ENCODE peak calls at places on chromosomes 12 and 14, in nine cellular contexts. One of them, this sample, is unnamed.

GRCh38 chr12:5621329-5621728 is 189.4 kb downstream of the NTF3 start:
- DNase-seq in tibial artery: no peak
- DNase-seq in astrocyte of the spinal cord: no peak
- DNase-seq in BE2C: no peak
- DNase-seq in WERI-Rb-1: no peak
- DNase-seq in upper lobe of left lung: no peak
- DNase-seq in fibroblast of mammary gland: no peak
- DNase-seq in left lung: no peak
- DNase-seq in mesenchymal stem cell: no peak
- DNase-seq in this sample: no peak

GRCh38 chr12:77751939-77752338 is 78.8 kb upstream of the NAV3 start:
- DNase-seq in tibial artery: no peak
- DNase-seq in astrocyte of the spinal cord: peak; percentile 52
- DNase-seq in BE2C: no peak
- DNase-seq in WERI-Rb-1: no peak
- DNase-seq in upper lobe of left lung: no peak
- DNase-seq in fibroblast of mammary gland: peak; percentile 81
- DNase-seq in left lung: no peak
- DNase-seq in mesenchymal stem cell: peak; percentile 11
- DNase-seq in this sample: no peak

GRCh38 chr14:93943052-93943451 is 15.9 kb downstream of the FAM181A start:
- DNase-seq in tibial artery: no peak
- DNase-seq in astrocyte of the spinal cord: peak; percentile 80
- DNase-seq in BE2C: no peak
- DNase-seq in WERI-Rb-1: no peak
- DNase-seq in upper lobe of left lung: no peak
- DNase-seq in fibroblast of mammary gland: peak; percentile 29
- DNase-seq in left lung: peak; percentile 28
- DNase-seq in mesenchymal stem cell: peak; percentile 82
- DNase-seq in this sample: no peak

GRCh38 chr12:132159555-132160003 is 15.3 kb downstream of the NOC4L start:
- DNase-seq in tibial artery: peak; percentile 55
- DNase-seq in astrocyte of the spinal cord: no peak
- DNase-seq in BE2C: no peak
- DNase-seq in WERI-Rb-1: no peak
- DNase-seq in upper lobe of left lung: no peak
- DNase-seq in fibroblast of mammary gland: no peak
- DNase-seq in left lung: peak; percentile 71
- DNase-seq in mesenchymal stem cell: no peak
- DNase-seq in this sample: no peak

GRCh38 chr14:62692490-62693106 is 352.7 kb downstream of the KCNH5 start:
- DNase-seq in tibial artery: no peak
- DNase-seq in astrocyte of the spinal cord: peak; percentile 72
- DNase-seq in BE2C: no peak
- DNase-seq in WERI-Rb-1: no peak
- DNase-seq in upper lobe of left lung: no peak
- DNase-seq in fibroblast of mammary gland: peak; percentile 24
- DNase-seq in left lung: no peak
- DNase-seq in mesenchymal stem cell: peak; percentile 60
- DNase-seq in this sample: no peak

GRCh38 chr12:30988887-30989286 is 62.3 kb downstream of the TSPAN11 start:
- DNase-seq in tibial artery: no peak
- DNase-seq in astrocyte of the spinal cord: no peak
- DNase-seq in BE2C: no peak
- DNase-seq in WERI-Rb-1: no peak
- DNase-seq in upper lobe of left lung: no peak
- DNase-seq in fibroblast of mammary gland: no peak
- DNase-seq in left lung: peak; percentile 76
- DNase-seq in mesenchymal stem cell: no peak
- DNase-seq in this sample: no peak

GRCh38 chr12:112196476-112196875 is 71.1 kb downstream of the TRAFD1 start:
- DNase-seq in tibial artery: no peak
- DNase-seq in astrocyte of the spinal cord: no peak
- DNase-seq in BE2C: no peak
- DNase-seq in WERI-Rb-1: no peak
- DNase-seq in upper lobe of left lung: no peak
- DNase-seq in fibroblast of mammary gland: no peak
- DNase-seq in left lung: no peak
- DNase-seq in mesenchymal stem cell: no peak
- DNase-seq in this sample: no peak

GRCh38 chr12:2179953-2180736 is 127.4 kb downstream of the CACNA1C start:
- DNase-seq in tibial artery: peak; percentile 93
- DNase-seq in astrocyte of the spinal cord: peak; percentile 93
- DNase-seq in BE2C: no peak
- DNase-seq in WERI-Rb-1: no peak
- DNase-seq in upper lobe of left lung: no peak
- DNase-seq in fibroblast of mammary gland: peak; percentile 99
- DNase-seq in left lung: no peak
- DNase-seq in mesenchymal stem cell: peak; percentile 97
- DNase-seq in this sample: no peak

DNA sequence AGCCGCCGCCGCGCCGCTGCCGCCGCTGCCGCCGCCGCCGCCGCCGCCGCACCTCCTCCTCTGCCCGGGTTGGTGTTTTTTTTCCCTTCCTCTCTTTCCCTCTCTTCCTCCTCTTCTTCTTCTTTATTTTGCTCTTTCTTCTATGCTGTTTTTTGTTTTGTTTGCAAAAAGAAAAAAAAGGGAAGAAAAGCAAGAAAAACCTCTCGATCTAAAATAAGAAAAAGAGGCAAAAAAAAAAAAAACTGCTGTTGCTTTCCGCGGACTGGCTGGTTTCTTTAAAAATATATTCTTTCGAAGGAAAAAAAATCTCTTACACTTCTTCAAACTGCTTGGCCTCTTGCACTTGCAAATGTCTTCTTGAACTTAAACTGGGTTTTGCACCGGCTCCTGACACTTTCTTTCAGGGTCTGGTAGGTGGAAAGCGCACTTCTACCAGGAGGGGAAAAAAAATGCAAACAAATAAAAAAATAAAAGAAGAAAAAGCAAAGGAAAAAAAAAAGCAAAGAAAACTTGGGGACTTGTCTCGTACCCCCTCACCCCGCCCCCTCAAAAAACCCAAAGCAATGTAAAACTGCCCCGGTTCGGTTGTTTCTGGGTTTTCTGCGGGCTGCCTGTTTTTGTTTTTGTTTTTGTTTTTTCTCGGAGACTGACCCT is 582 bp downstream of the BCL11B start:
- DNase-seq in tibial artery: no peak
- DNase-seq in astrocyte of the spinal cord: no peak
- DNase-seq in BE2C: no peak
- DNase-seq in WERI-Rb-1: no peak
- DNase-seq in upper lobe of left lung: no peak
- DNase-seq in fibroblast of mammary gland: no peak
- DNase-seq in left lung: no peak
- DNase-seq in mesenchymal stem cell: no peak
- DNase-seq in this sample: peak; percentile 36
- H3K4me3 ChIP-seq in tibial artery: peak overlapping the region; percentile 19
- H3K4me3 ChIP-seq in astrocyte of the spinal cord: peak overlapping the region; percentile 46
- H3K4me3 ChIP-seq in BE2C: peak overlapping the region; percentile 65
- H3K4me3 ChIP-seq in WERI-Rb-1: peak overlapping the region; percentile 49
- H3K4me3 ChIP-seq in upper lobe of left lung: peak overlapping the region; percentile 52
- H3K4me3 ChIP-seq in fibroblast of mammary gland: peak overlapping the region; percentile 27
- H3K4me3 ChIP-seq in left lung: peak overlapping the region; percentile 36
- H3K4me3 ChIP-seq in mesenchymal stem cell: no peak overlapping the region
- H3K4me3 ChIP-seq in this sample: peak overlapping the region; percentile 78

GRCh38 chr14:71105177-71105576 is 197.9 kb downstream of the PCNX1 start:
- DNase-seq in tibial artery: no peak
- DNase-seq in astrocyte of the spinal cord: no peak
- DNase-seq in BE2C: no peak
- DNase-seq in WERI-Rb-1: no peak
- DNase-seq in upper lobe of left lung: no peak
- DNase-seq in fibroblast of mammary gland: no peak
- DNase-seq in left lung: no peak
- DNase-seq in mesenchymal stem cell: no peak
- DNase-seq in this sample: no peak

GRCh38 chr14:71108398-71109114 is 201.3 kb downstream of the PCNX1 start:
- DNase-seq in tibial artery: no peak
- DNase-seq in astrocyte of the spinal cord: no peak
- DNase-seq in BE2C: no peak
- DNase-seq in WERI-Rb-1: no peak
- DNase-seq in upper lobe of left lung: peak; percentile 20
- DNase-seq in fibroblast of mammary gland: no peak
- DNase-seq in left lung: no peak
- DNase-seq in mesenchymal stem cell: no peak
- DNase-seq in this sample: no peak

GRCh38 chr14:71103662-71104484 is 196.6 kb downstream of the PCNX1 start:
- DNase-seq in tibial artery: no peak
- DNase-seq in astrocyte of the spinal cord: peak; percentile 68
- DNase-seq in BE2C: peak; percentile 39
- DNase-seq in WERI-Rb-1: peak; percentile 25
- DNase-seq in upper lobe of left lung: no peak
- DNase-seq in fibroblast of mammary gland: peak; percentile 77
- DNase-seq in left lung: no peak
- DNase-seq in mesenchymal stem cell: peak; percentile 66
- DNase-seq in this sample: peak; percentile 37

GRCh38 chr14:71113376-71113775 is 206.1 kb downstream of the PCNX1 start:
- DNase-seq in tibial artery: no peak
- DNase-seq in astrocyte of the spinal cord: peak; percentile 50
- DNase-seq in BE2C: no peak
- DNase-seq in WERI-Rb-1: no peak
- DNase-seq in upper lobe of left lung: no peak
- DNase-seq in fibroblast of mammary gland: peak; percentile 51
- DNase-seq in left lung: no peak
- DNase-seq in mesenchymal stem cell: peak; percentile 47
- DNase-seq in this sample: no peak

DNA sequence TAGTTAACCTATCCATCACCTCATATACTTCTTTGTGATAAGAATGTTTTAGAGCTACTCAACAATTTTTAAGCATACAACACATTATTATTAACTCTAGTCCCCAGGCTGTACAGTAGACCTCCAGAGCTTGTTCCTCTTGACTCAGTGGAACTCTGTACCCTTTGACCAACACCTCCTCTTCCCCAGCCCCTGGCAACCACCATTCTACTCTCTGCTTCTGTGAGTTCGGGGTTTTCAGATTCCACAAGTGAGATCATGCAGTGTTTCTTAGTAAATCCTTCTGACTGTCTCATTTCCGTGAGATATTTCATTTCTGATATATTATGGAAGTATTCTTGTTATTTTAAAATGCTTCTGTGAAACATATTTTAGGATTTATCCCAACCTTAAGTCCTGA is 200.7 kb downstream of the PCNX1 start:
- DNase-seq in tibial artery: no peak
- DNase-seq in astrocyte of the spinal cord: no peak
- DNase-seq in BE2C: no peak
- DNase-seq in WERI-Rb-1: no peak
- DNase-seq in upper lobe of left lung: no peak
- DNase-seq in fibroblast of mammary gland: no peak
- DNase-seq in left lung: no peak
- DNase-seq in mesenchymal stem cell: no peak
- DNase-seq in this sample: no peak
- H3K4me3 ChIP-seq in tibial artery: no peak overlapping the region
- H3K4me3 ChIP-seq in astrocyte of the spinal cord: no peak overlapping the region
- H3K4me3 ChIP-seq in BE2C: no peak overlapping the region
- H3K4me3 ChIP-seq in WERI-Rb-1: no peak overlapping the region
- H3K4me3 ChIP-seq in upper lobe of left lung: no peak overlapping the region
- H3K4me3 ChIP-seq in fibroblast of mammary gland: no peak overlapping the region
- H3K4me3 ChIP-seq in left lung: no peak overlapping the region
- H3K4me3 ChIP-seq in mesenchymal stem cell: no peak overlapping the region
- H3K4me3 ChIP-seq in this sample: no peak overlapping the region

GRCh38 chr14:67620217-67620789 is 583 bp downstream of the ARG2 start:
- DNase-seq in tibial artery: no peak
- DNase-seq in astrocyte of the spinal cord: peak; percentile 27
- DNase-seq in BE2C: peak; percentile 15
- DNase-seq in WERI-Rb-1: peak; percentile 35
- DNase-seq in upper lobe of left lung: no peak
- DNase-seq in fibroblast of mammary gland: no peak
- DNase-seq in left lung: no peak
- DNase-seq in mesenchymal stem cell: peak; percentile 23
- DNase-seq in this sample: peak; percentile 70

GRCh38 chr14:67627519-67627918 is 7.8 kb downstream of the ARG2 start:
- DNase-seq in tibial artery: no peak
- DNase-seq in astrocyte of the spinal cord: no peak
- DNase-seq in BE2C: no peak
- DNase-seq in WERI-Rb-1: no peak
- DNase-seq in upper lobe of left lung: no peak
- DNase-seq in fibroblast of mammary gland: no peak
- DNase-seq in left lung: no peak
- DNase-seq in mesenchymal stem cell: no peak
- DNase-seq in this sample: no peak

GRCh38 chr14:67619446-67620216 is at the start of gene ARG2:
- DNase-seq in tibial artery: peak; percentile 99
- DNase-seq in astrocyte of the spinal cord: peak; percentile 90
- DNase-seq in BE2C: peak; percentile 96
- DNase-seq in WERI-Rb-1: peak; percentile 99
- DNase-seq in upper lobe of left lung: peak; percentile 99
- DNase-seq in fibroblast of mammary gland: peak; percentile 89
- DNase-seq in left lung: peak; percentile 100
- DNase-seq in mesenchymal stem cell: peak; percentile 95
- DNase-seq in this sample: peak; percentile 97

GRCh38 chr14:67622675-67623074 is 3.0 kb downstream of the ARG2 start:
- DNase-seq in tibial artery: peak; percentile 69
- DNase-seq in astrocyte of the spinal cord: peak; percentile 90
- DNase-seq in BE2C: no peak
- DNase-seq in WERI-Rb-1: no peak
- DNase-seq in upper lobe of left lung: no peak
- DNase-seq in fibroblast of mammary gland: peak; percentile 81
- DNase-seq in left lung: no peak
- DNase-seq in mesenchymal stem cell: peak; percentile 94
- DNase-seq in this sample: peak; percentile 50

DNA sequence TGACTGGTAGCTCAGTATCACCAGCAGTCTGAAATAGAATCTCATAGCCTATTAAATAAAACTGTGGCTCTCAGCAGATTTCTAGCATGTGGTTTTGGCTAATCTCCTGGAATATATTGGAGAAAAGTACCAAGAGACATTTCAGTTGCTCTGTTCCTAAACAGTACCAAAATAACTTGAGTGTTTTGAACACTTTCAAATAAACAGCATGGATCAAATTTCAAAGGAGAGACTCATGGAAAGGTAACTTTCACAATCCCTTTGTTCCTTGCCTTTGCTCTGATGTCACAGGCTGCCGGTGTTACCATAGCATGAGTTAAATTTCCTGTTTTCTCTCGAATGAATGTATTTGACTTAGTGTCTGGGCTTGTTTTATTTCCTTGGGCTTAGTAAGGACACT is 3.4 kb downstream of the ARG2 start:
- DNase-seq in tibial artery: no peak
- DNase-seq in astrocyte of the spinal cord: no peak
- DNase-seq in BE2C: no peak
- DNase-seq in WERI-Rb-1: no peak
- DNase-seq in upper lobe of left lung: no peak
- DNase-seq in fibroblast of mammary gland: peak; percentile 49
- DNase-seq in left lung: no peak
- DNase-seq in mesenchymal stem cell: no peak
- DNase-seq in this sample: no peak
- H3K4me3 ChIP-seq in tibial artery: no peak overlapping the region
- H3K4me3 ChIP-seq in astrocyte of the spinal cord: no peak overlapping the region
- H3K4me3 ChIP-seq in BE2C: no peak overlapping the region
- H3K4me3 ChIP-seq in WERI-Rb-1: no peak overlapping the region
- H3K4me3 ChIP-seq in upper lobe of left lung: no peak overlapping the region
- H3K4me3 ChIP-seq in fibroblast of mammary gland: no peak overlapping the region
- H3K4me3 ChIP-seq in left lung: no peak overlapping the region
- H3K4me3 ChIP-seq in mesenchymal stem cell: no peak overlapping the region
- H3K4me3 ChIP-seq in this sample: no peak overlapping the region

DNA sequence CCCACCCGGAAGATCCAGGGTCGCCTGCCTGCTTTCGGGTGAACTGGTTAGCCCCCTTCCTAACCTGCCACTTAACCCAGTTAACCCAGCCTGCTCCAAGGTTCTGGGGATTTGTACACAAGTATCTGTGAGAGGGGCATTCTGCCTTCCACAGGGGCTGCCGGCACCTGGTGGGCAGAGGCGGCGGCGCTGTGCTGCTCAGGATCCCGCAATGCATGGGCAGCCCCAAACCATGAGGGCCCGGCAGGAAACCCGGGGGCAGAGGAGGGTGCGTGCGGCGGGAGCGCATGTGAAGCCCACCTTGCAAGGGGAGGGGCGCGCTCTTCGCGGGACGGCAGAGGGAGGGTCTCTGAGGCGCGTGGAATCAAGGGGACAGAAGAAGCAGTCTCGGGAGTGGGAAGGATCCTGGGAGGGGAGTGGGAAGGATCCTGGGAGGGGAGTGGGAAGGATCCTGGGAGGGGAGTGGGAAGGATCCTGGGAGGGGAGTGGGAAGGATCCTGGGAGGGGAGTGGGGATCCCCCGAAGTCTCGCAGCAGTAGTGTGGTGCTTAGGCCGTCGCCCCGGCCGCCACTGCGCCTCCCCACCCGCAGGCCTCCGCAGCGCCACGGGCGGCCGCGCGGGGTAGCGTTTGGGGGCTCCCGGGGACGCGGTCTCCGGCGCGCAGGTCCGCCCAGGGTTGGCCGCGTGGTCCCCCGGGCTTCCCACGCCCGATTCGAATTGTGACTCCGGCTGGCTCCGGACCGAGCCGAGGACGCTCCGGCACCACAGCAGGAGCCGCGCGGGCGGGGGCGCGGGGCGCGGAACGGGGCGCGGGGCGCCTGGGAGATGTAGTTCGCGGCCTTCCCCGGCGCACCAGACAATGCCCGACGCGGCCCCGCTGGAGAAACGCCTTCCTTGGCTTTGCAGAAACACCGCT is 4.9 kb upstream of the MTA1 start:
- DNase-seq in tibial artery: peak; percentile 88
- DNase-seq in astrocyte of the spinal cord: peak; percentile 68
- DNase-seq in BE2C: peak; percentile 77
- DNase-seq in WERI-Rb-1: peak; percentile 76
- DNase-seq in upper lobe of left lung: peak; percentile 95
- DNase-seq in fibroblast of mammary gland: peak; percentile 61
- DNase-seq in left lung: peak; percentile 89
- DNase-seq in mesenchymal stem cell: peak; percentile 66
- DNase-seq in this sample: peak; percentile 94
- H3K4me3 ChIP-seq in tibial artery: peak overlapping the region; percentile 54
- H3K4me3 ChIP-seq in astrocyte of the spinal cord: peak overlapping the region; percentile 27
- H3K4me3 ChIP-seq in BE2C: peak overlapping the region; percentile 56
- H3K4me3 ChIP-seq in WERI-Rb-1: peak overlapping the region; percentile 42
- H3K4me3 ChIP-seq in upper lobe of left lung: peak overlapping the region; percentile 61
- H3K4me3 ChIP-seq in fibroblast of mammary gland: peak overlapping the region; percentile 28
- H3K4me3 ChIP-seq in left lung: peak overlapping the region; percentile 50
- H3K4me3 ChIP-seq in mesenchymal stem cell: peak overlapping the region; percentile 61
- H3K4me3 ChIP-seq in this sample: peak overlapping the region; percentile 53

This sample was measured in H7.